ENCODE peak calls at places on chromosomes 1 and 21, in seven cellular contexts. P is mammary epithelial cell, R is neuronal stem cell, F is kidney, V is astrocyte, A is adipocyte, J is PC-3. B is an unnamed sample.

GRCh38 chr1:39896909-39897685 is 4.6 kb downstream of the MYCL start:
- DNase-seq in P (no peak), R (no peak), F (no peak), V (peak; percentile 78), A (peak; percentile 46), J (no peak), B (peak; percentile 46)

GRCh38 chr21:29092102-29092959 is 18.9 kb upstream of the CCT8 start:
- DNase-seq in P (peak; percentile 34), R (no peak), F (no peak), V (peak; percentile 61), A (peak; percentile 52), J (no peak), B (peak; percentile 78)

GRCh38 chr1:167551359-167551758 is 2.2 kb downstream of the CREG1 start:
- DNase-seq in P (no peak), R (no peak), F (no peak), V (no peak), A (no peak), J (no peak), B (no peak)

GRCh38 chr1:88736633-88737248 is 52.7 kb downstream of the PKN2 start:
- DNase-seq in P (peak; percentile 54), R (no peak), F (no peak), V (peak; percentile 15), A (peak; percentile 34), J (peak; percentile 65), B (peak; percentile 64)

GRCh38 chr1:50458507-50458906 is 35.3 kb upstream of the DMRTA2 start:
- DNase-seq in P (no peak), R (no peak), F (no peak), V (no peak), A (peak; percentile 22), J (no peak), B (no peak)

GRCh38 chr1:222167111-222167510 is 380.8 kb downstream of the HHIPL2 start:
- DNase-seq in P (peak; percentile 100), R (peak; percentile 1), F (peak; percentile 63), V (peak; percentile 92), A (peak; percentile 68), J (peak; percentile 85), B (peak; percentile 50)

GRCh38 chr1:66266756-66267155 is 267.2 kb upstream of the SGIP1 start:
- DNase-seq in P (no peak), R (no peak), F (no peak), V (no peak), A (no peak), J (no peak), B (no peak)

GRCh38 chr1:16191916-16192545 is 20.4 kb downstream of the ARHGEF19 start:
- DNase-seq in P (no peak), R (no peak), F (no peak), V (no peak), A (no peak), J (no peak), B (no peak)

GRCh38 chr1:154955039-154955717 is 721 bp downstream of the PBXIP1 start:
- DNase-seq in P (peak; percentile 53), R (peak; percentile 84), F (peak; percentile 80), V (peak; percentile 76), A (peak; percentile 67), J (no peak), B (peak; percentile 93)

GRCh38 chr1:12175456-12175797 is 8.6 kb downstream of the TNFRSF1B start:
- DNase-seq in P (no peak), R (no peak), F (no peak), V (no peak), A (no peak), J (no peak), B (no peak)
- H3K4me1 ChIP-seq in P (peaks cover 5% of the 10 kb centered on the region), R (peaks cover 19% of the 10 kb centered on the region), F (no peaks in the 10 kb centered on the region), V (peaks cover 18% of the 10 kb centered on the region), A (peaks cover 21% of the 10 kb centered on the region), J (peaks cover 3% of the 10 kb centered on the region), B (peaks cover 27% of the 10 kb centered on the region)

GRCh38 chr1:86948212-86948611 is 33.8 kb downstream of the HS2ST1 start:
- DNase-seq in P (no peak), R (no peak), F (no peak), V (peak; percentile 13), A (no peak), J (no peak), B (no peak)
- H3K9ac ChIP-seq in P (no peak overlapping the region), R (no peak overlapping the region), F (no peak overlapping the region), V (no peak overlapping the region), A (no peak overlapping the region), J (no peak overlapping the region), B (no peak overlapping the region)

GRCh38 chr1:19400189-19400588 is 85.2 kb downstream of the CAPZB start:
- DNase-seq in P (no peak), R (no peak), F (peak; percentile 17), V (peak; percentile 71), A (no peak), J (no peak), B (no peak)

GRCh38 chr1:19396280-19396679 is 84.2 kb downstream of the SLC66A1 start:
- DNase-seq in P (no peak), R (no peak), F (no peak), V (no peak), A (no peak), J (no peak), B (no peak)

GRCh38 chr1:19395678-19396192 is 83.6 kb downstream of the SLC66A1 start:
- DNase-seq in P (peak; percentile 89), R (no peak), F (no peak), V (peak; percentile 50), A (peak; percentile 83), J (peak; percentile 53), B (peak; percentile 57)

GRCh38 chr1:19398309-19398760 is 86.2 kb downstream of the SLC66A1 start:
- DNase-seq in P (peak; percentile 45), R (no peak), F (no peak), V (peak; percentile 100), A (peak; percentile 93), J (peak; percentile 55), B (peak; percentile 99)

DNA sequence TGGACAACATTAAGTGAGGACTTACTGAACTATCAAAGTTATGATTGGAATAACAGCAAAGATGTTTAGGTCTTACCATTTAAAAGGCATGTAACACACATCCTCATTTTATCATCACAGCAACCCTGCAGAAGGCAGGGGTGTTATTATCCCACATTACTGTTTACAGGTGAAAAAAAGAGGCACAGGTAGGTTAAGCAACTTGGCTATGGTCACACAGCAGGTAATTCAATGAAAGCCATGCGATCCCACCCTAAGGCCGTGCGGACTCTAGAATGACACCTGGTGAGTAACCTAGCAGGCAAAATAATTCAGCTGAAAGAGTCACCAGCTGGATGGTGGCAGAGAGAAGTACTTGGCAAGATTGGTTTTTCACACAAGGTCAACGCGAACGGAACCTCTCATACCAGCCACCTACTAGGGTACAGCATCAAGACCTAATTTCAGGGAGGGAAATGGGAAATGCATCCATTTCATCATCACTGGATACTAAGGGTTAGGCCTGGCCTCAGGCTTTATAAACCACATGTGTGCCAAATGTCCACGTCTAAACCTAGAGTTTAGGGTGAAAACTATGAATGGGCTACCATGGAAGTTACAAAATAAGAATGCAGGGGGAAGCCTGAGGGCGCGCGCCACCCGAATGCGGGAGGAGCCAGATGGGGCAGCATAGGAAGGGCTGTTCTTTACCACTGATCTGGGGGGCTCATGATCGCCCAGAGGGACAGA is 85.3 kb downstream of the SLC66A1 start:
- DNase-seq in P (no peak), R (no peak), F (no peak), V (no peak), A (peak; percentile 44), J (no peak), B (no peak)
- H3K4me1 ChIP-seq in P (peaks cover 17% of the 10 kb centered on the region), R (peaks cover 35% of the 10 kb centered on the region), F (peaks cover 5% of the 10 kb centered on the region), V (peaks cover 58% of the 10 kb centered on the region), A (peaks cover 36% of the 10 kb centered on the region), J (peaks cover 4% of the 10 kb centered on the region), B (peaks cover 42% of the 10 kb centered on the region)

GRCh38 chr1:228415853-228416216 is 826 bp downstream of the TRIM17 start:
- DNase-seq in P (no peak), R (no peak), F (no peak), V (no peak), A (no peak), J (no peak), B (no peak)
- H3K9ac ChIP-seq in P (no peak overlapping the region), R (peak overlapping the region; percentile 86), F (peak overlapping the region; percentile 19), V (peak overlapping the region; percentile 27), A (peak overlapping the region; percentile 58), J (no peak overlapping the region), B (peak overlapping the region; percentile 38)

GRCh38 chr1:27595597-27595996 is 8.3 kb downstream of the AHDC1 start:
- DNase-seq in P (no peak), R (no peak), F (no peak), V (no peak), A (no peak), J (no peak), B (no peak)

GRCh38 chr1:27597036-27597435 is 6.9 kb downstream of the AHDC1 start:
- DNase-seq in P (no peak), R (no peak), F (no peak), V (no peak), A (no peak), J (no peak), B (no peak)

GRCh38 chr1:27594542-27595510 is 9.1 kb downstream of the AHDC1 start:
- DNase-seq in P (peak; percentile 51), R (no peak), F (no peak), V (peak; percentile 65), A (peak; percentile 78), J (no peak), B (peak; percentile 64)

GRCh38 chr1:27597511-27598216 is 6.3 kb downstream of the AHDC1 start:
- DNase-seq in P (no peak), R (no peak), F (no peak), V (peak; percentile 66), A (no peak), J (no peak), B (no peak)

DNA sequence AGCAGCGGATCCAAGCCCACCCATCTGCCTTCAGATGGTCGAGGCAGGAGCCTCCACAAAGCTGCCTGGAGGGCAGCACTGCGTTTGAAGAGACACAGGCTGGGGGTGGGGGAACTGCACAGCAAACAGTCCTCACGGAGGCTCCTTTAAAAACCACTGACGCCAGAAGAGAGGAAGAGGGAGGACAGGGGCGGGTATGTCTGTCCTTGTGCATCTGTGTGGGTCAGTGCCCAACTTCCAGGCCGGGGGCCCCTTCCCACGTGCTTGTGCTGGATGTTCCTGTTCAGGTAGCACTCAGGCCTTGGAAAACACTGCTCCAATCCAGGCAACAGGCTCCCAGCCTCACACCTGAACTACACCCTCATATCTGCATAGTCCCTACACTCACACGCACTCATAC is 7.7 kb downstream of the AHDC1 start:
- DNase-seq in P (no peak), R (no peak), F (no peak), V (no peak), A (no peak), J (no peak), B (no peak)
- H3K4me1 ChIP-seq in P (peaks cover 75% of the 10 kb centered on the region), R (peaks cover 88% of the 10 kb centered on the region), F (peaks cover 26% of the 10 kb centered on the region), V (peaks cover 82% of the 10 kb centered on the region), A (peaks cover 72% of the 10 kb centered on the region), J (peaks cover 45% of the 10 kb centered on the region), B (peaks cover 95% of the 10 kb centered on the region)

GRCh38 chr1:43315481-43315880 is 14.7 kb downstream of the TIE1 start:
- DNase-seq in P (no peak), R (no peak), F (no peak), V (no peak), A (no peak), J (no peak), B (no peak)
- H3K9ac ChIP-seq in P (no peak overlapping the region), R (no peak overlapping the region), F (no peak overlapping the region), V (no peak overlapping the region), A (no peak overlapping the region), J (no peak overlapping the region), B (no peak overlapping the region)

B was measured in mesenchymal stem cell.